ENCODE peak calls at places on chromosomes 4 and X, in nine cellular contexts. N is A549, E is ovary, I is suprapubic skin, V is HepG2, J is transverse colon, O is upper lobe of left lung, K is stomach, A is GM12878. H is an unnamed sample.

GRCh38 chr4:99947190-99947578 is 766 bp upstream of the DNAJB14 start:
- DNase-seq in N (no peak), E (no peak), I (no peak), V (no peak), J (no peak), O (no peak), K (no peak), A (no peak), H (no peak)

GRCh38 chrX:41922694-41923171 is 621 bp downstream of the CASK start:
- DNase-seq in N (peak; percentile 17), E (peak; percentile 62), I (peak; percentile 69), V (no peak), J (peak; percentile 21), O (no peak), K (no peak), A (no peak), H (no peak)

GRCh38 chr4:30718889-30719252 is 1.3 kb upstream of the PCDH7 start:
- DNase-seq in N (peak; percentile 0), E (no peak), I (no peak), V (no peak), J (no peak), O (peak; percentile 17), K (no peak), A (no peak), H (no peak)

GRCh38 chr4:177737387-177737965 is 295.2 kb upstream of the AGA start:
- DNase-seq in N (no peak), E (no peak), I (no peak), V (no peak), J (no peak), O (no peak), K (no peak), A (no peak), H (no peak)

GRCh38 chrX:1912193-1912592 is 297.3 kb downstream of the ASMT start:
- DNase-seq in N (no peak), E (no peak), I (no peak), V (no peak), J (no peak), O (no peak), K (no peak), A (no peak), H (no peak)

GRCh38 chr4:40178672-40179071 is 18.2 kb upstream of the RHOH start:
- DNase-seq in N (no peak), E (no peak), I (no peak), V (no peak), J (no peak), O (no peak), K (no peak), A (no peak), H (no peak)

GRCh38 chrX:149563359-149563758 is 13.6 kb upstream of the HSFX3 start:
- DNase-seq in N (no peak), E (no peak), I (no peak), V (no peak), J (no peak), O (no peak), K (no peak), A (no peak), H (no peak)

GRCh38 chr4:83232087-83232486 is 52.5 kb downstream of the COQ2 start:
- DNase-seq in N (no peak), E (no peak), I (no peak), V (no peak), J (no peak), O (no peak), K (no peak), A (no peak), H (no peak)

GRCh38 chrX:2320580-2321327 is 180.0 kb downstream of the DHRSX start:
- DNase-seq in N (peak; percentile 35), E (no peak), I (no peak), V (peak; percentile 97), J (no peak), O (no peak), K (peak; percentile 48), A (no peak), H (peak; percentile 35)

GRCh38 chr4:122992111-122992510 is 69.7 kb upstream of the NUDT6 start:
- DNase-seq in N (no peak), E (no peak), I (no peak), V (no peak), J (no peak), O (no peak), K (no peak), A (no peak), H (no peak)

GRCh38 chr4:7003176-7003878 is 39.8 kb upstream of the TADA2B start:
- DNase-seq in N (no peak), E (no peak), I (no peak), V (no peak), J (no peak), O (no peak), K (no peak), A (no peak), H (no peak)

GRCh38 chr4:10371869-10372471 is 85.3 kb downstream of the ZNF518B start:
- DNase-seq in N (no peak), E (no peak), I (no peak), V (no peak), J (no peak), O (peak; percentile 26), K (no peak), A (no peak), H (no peak)

DNA sequence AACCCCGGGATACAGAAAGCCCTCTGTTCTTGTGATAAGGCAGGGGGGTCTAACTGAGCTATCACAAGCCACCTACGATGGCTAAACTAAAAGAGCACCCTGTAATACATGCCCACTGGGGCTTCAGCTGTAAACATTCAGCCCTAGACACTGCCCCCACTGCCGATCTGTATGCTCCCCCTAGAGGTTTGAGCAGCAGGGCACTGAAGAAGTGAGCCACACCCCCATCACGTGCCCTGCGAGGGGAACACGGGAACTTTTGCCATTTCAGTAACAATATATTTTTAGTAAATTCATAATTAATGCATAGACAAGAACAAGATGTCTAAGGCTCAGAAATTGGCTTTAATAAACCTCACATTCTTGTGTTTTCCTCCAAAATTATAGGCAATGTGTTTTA is 235.2 kb upstream of the SFRP2 start:
- DNase-seq in N (no peak), E (no peak), I (no peak), V (no peak), J (no peak), O (no peak), K (no peak), A (no peak), H (no peak)
- TF ChIP-seq CTCF in N (no peak), E (no peak), I (no peak), V (no peak), J (no peak), O (no peak), K (no peak), A (no peak), H (no peak)

GRCh38 chr4:167826281-167826680 is 266.1 kb upstream of the ANXA10 start:
- DNase-seq in N (no peak), E (no peak), I (no peak), V (no peak), J (no peak), O (no peak), K (no peak), A (no peak), H (no peak)
- TF ChIP-seq EP300 in N (no peak), E (no peak), I (no peak), V (no peak), J (no peak), O (no peak), K (no peak), A (no peak), H (no peak)

GRCh38 chrX:77910108-77910840 is at the start of gene ATP7A:
- DNase-seq in N (peak; percentile 95), E (peak; percentile 88), I (peak; percentile 92), V (peak; percentile 84), J (peak; percentile 91), O (peak; percentile 94), K (peak; percentile 88), A (peak; percentile 69), H (peak; percentile 61)
- TF ChIP-seq CTCF in N (peak; percentile 62), E (no peak), I (peak; percentile 59), V (peak; percentile 84), J (peak; percentile 36), O (peak; percentile 77), K (no peak), A (peak; percentile 65), H (peak; percentile 44)

GRCh38 chr4:165606465-165607205 is 227.8 kb downstream of the CPE start:
- DNase-seq in N (no peak), E (no peak), I (no peak), V (no peak), J (no peak), O (no peak), K (no peak), A (no peak), H (no peak)
- TF ChIP-seq EP300 in N (no peak), E (no peak), I (no peak), V (no peak), J (no peak), O (no peak), K (no peak), A (no peak), H (no peak)

GRCh38 chr4:119629142-119629471 is 503 bp upstream of the PDE5A start:
- DNase-seq in N (no peak), E (no peak), I (no peak), V (no peak), J (no peak), O (no peak), K (no peak), A (no peak), H (no peak)

GRCh38 chr4:119626420-119626819 is 2.2 kb downstream of the PDE5A start:
- DNase-seq in N (no peak), E (no peak), I (no peak), V (no peak), J (no peak), O (no peak), K (no peak), A (no peak), H (no peak)

GRCh38 chr4:119628281-119629141 is at the start of gene PDE5A:
- DNase-seq in N (peak; percentile 48), E (peak; percentile 82), I (peak; percentile 81), V (peak; percentile 46), J (peak; percentile 90), O (peak; percentile 97), K (peak; percentile 83), A (no peak), H (peak; percentile 66)

GRCh38 chr4:119627267-119628190 is 1.1 kb downstream of the PDE5A start:
- DNase-seq in N (peak; percentile 46), E (peak; percentile 64), I (peak; percentile 71), V (no peak), J (peak; percentile 72), O (peak; percentile 94), K (peak; percentile 51), A (no peak), H (peak; percentile 27)

GRCh38 chr4:119626943-119627266 is 1.7 kb downstream of the PDE5A start:
- DNase-seq in N (no peak), E (no peak), I (no peak), V (no peak), J (no peak), O (no peak), K (no peak), A (no peak), H (no peak)
- TF ChIP-seq CTCF in N (no peak), E (no peak), I (no peak), V (no peak), J (no peak), O (no peak), K (no peak), A (no peak), H (no peak)

DNA sequence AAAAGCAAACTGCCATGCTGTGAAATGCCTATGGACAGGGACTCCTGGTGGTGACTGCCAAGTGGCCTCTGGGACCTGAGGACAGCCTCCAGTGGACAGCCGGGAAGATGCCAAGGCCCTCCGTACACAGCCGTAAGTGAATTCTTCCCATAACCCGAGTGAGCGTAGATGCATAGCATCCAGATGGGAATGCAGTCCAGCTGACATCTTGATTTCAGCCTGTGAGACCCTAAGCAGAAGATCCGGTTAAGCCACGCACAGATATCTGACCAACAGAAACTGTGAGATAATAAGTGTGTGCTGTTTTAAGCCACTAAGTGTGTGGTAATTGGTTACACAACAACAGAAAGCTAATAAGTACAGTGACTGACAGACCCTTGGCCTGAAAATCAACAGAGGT is 55.9 kb downstream of the TMEM156 start:
- DNase-seq in N (no peak), E (no peak), I (no peak), V (no peak), J (no peak), O (no peak), K (no peak), A (no peak), H (no peak)
- TF ChIP-seq EP300 in N (no peak), E (no peak), I (no peak), V (no peak), J (no peak), O (no peak), K (no peak), A (no peak), H (no peak)

H was measured in tibial nerve.